ENCODE peak calls at places on chromosomes 4 and X, in six cellular contexts. One of them, this sample, is unnamed.

GRCh38 chrX:63922221-63922620 is 137.2 kb upstream of the ARHGEF9 start:
- DNase-seq in NCI-H1105 treated with DMSO at 0.1 percent for 48 hours: no peak
- DNase-seq in iPS-NIHi11: no peak
- DNase-seq in tibial nerve: no peak
- DNase-seq in HT-29: no peak
- DNase-seq in ELR: peak; percentile 77
- DNase-seq in this sample: no peak

GRCh38 chr4:40629401-40630334 is at the start of gene RBM47:
- DNase-seq in NCI-H1105 treated with DMSO at 0.1 percent for 48 hours: peak; percentile 9
- DNase-seq in iPS-NIHi11: peak; percentile 78
- DNase-seq in HT-29: peak; percentile 93
- DNase-seq in tibial nerve: no peak
- DNase-seq in ELR: peak; percentile 58
- DNase-seq in this sample: no peak

GRCh38 chr4:25129926-25130325 is 30.3 kb downstream of the SEPSECS start:
- DNase-seq in tibial nerve: no peak
- DNase-seq in NCI-H1105 treated with DMSO at 0.1 percent for 48 hours: no peak
- DNase-seq in iPS-NIHi11: no peak
- DNase-seq in ELR: no peak
- DNase-seq in HT-29: no peak
- DNase-seq in this sample: no peak

GRCh38 chr4:26937136-26937535 is 76.5 kb downstream of the STIM2 start:
- DNase-seq in NCI-H1105 treated with DMSO at 0.1 percent for 48 hours: no peak
- DNase-seq in HT-29: no peak
- DNase-seq in iPS-NIHi11: no peak
- DNase-seq in ELR: no peak
- DNase-seq in tibial nerve: no peak
- DNase-seq in this sample: no peak

GRCh38 chr4:72969957-72970356 is 99.6 kb downstream of the COX18 start:
- DNase-seq in tibial nerve: no peak
- DNase-seq in NCI-H1105 treated with DMSO at 0.1 percent for 48 hours: no peak
- DNase-seq in iPS-NIHi11: no peak
- DNase-seq in HT-29: no peak
- DNase-seq in ELR: no peak
- DNase-seq in this sample: no peak

GRCh38 chr4:30720656-30721352 is 635 bp downstream of the PCDH7 start:
- DNase-seq in ELR: peak; percentile 75
- DNase-seq in NCI-H1105 treated with DMSO at 0.1 percent for 48 hours: no peak
- DNase-seq in iPS-NIHi11: peak; percentile 19
- DNase-seq in tibial nerve: no peak
- DNase-seq in HT-29: no peak
- DNase-seq in this sample: no peak

GRCh38 chr4:141730805-141731204 is 94.4 kb downstream of the IL15 start:
- DNase-seq in ELR: peak; percentile 30
- DNase-seq in iPS-NIHi11: no peak
- DNase-seq in tibial nerve: no peak
- DNase-seq in HT-29: no peak
- DNase-seq in NCI-H1105 treated with DMSO at 0.1 percent for 48 hours: no peak
- DNase-seq in this sample: no peak

GRCh38 chr4:33980361-33980760 is 2264.0 kb downstream of the ARAP2 start:
- DNase-seq in HT-29: no peak
- DNase-seq in iPS-NIHi11: no peak
- DNase-seq in NCI-H1105 treated with DMSO at 0.1 percent for 48 hours: no peak
- DNase-seq in ELR: no peak
- DNase-seq in tibial nerve: no peak
- DNase-seq in this sample: no peak

GRCh38 chrX:107537815-107538214 is 88.4 kb downstream of the FRMPD3 start:
- DNase-seq in ELR: peak; percentile 57
- DNase-seq in HT-29: peak; percentile 44
- DNase-seq in tibial nerve: no peak
- DNase-seq in NCI-H1105 treated with DMSO at 0.1 percent for 48 hours: no peak
- DNase-seq in iPS-NIHi11: peak; percentile 33
- DNase-seq in this sample: no peak